ENCODE peak calls at places on chromosome 16, in four cellular contexts. H, T, B and F are unnamed samples.

GRCh38 chr16:81745704-81746558 is 33.2 kb upstream of the PLCG2 start:
- DNase-seq in H (peak), B (peak), T (peak), F (peak)

GRCh38 chr16:50195756-50196155 is 42.6 kb downstream of the TENT4B start:
- DNase-seq in B (no peak), T (no peak), H (no peak), F (no peak)

GRCh38 chr16:83660282-83660681 is 147.5 kb upstream of the HSBP1 start:
- DNase-seq in B (no peak), H (no peak), T (no peak), F (no peak)

GRCh38 chr16:2088759-2089358 is 41.1 kb downstream of the TSC2 start:
- DNase-seq in B (no peak), H (no peak), T (no peak), F (no peak)

GRCh38 chr16:35746281-35746962 is 2287.0 kb downstream of the TP53TG3F start:
- DNase-seq in T (no peak), B (no peak), H (no peak), F (no peak)

GRCh38 chr16:27123795-27124194 is 57.1 kb downstream of the C16orf82 start:
- DNase-seq in T (no peak), H (no peak), B (no peak), F (no peak)

GRCh38 chr16:85455534-85455933 is 157.6 kb upstream of the GSE1 start:
- DNase-seq in H (no peak), T (no peak), B (no peak), F (no peak)

GRCh38 chr16:67415872-67416793 is at the start of gene ZDHHC1:
- DNase-seq in B (peak), H (peak), T (peak), F (peak)

GRCh38 chr16:49921106-49921505 is 65.2 kb upstream of the ZNF423 start:
- DNase-seq in B (no peak), T (no peak), H (no peak), F (no peak)

GRCh38 chr16:67542464-67542863 is 13.8 kb downstream of the RIPOR1 start:
- DNase-seq in H (peak), B (peak), T (peak), F (peak)

GRCh38 chr16:70480127-70481105 is 26.0 kb downstream of the FCSK start:
- DNase-seq in T (no peak), B (peak), H (no peak), F (no peak)

GRCh38 chr16:48498761-48499600 is 111.0 kb downstream of the N4BP1 start:
- DNase-seq in T (no peak), H (no peak), B (peak), F (no peak)

GRCh38 chr16:71214771-71215381 is 15.6 kb downstream of the HYDIN start:
- DNase-seq in H (peak), T (no peak), B (no peak), F (no peak)

GRCh38 chr16:69386596-69386995 is 789 bp upstream of the TERF2 start:
- DNase-seq in T (peak), B (no peak), H (no peak), F (no peak)

GRCh38 chr16:68954871-68955635 is 111.7 kb downstream of the TANGO6 start:
- DNase-seq in T (no peak), H (no peak), B (no peak), F (no peak)

GRCh38 chr16:84322749-84323148 is 28.1 kb downstream of the WFDC1 start:
- DNase-seq in H (no peak), T (no peak), B (no peak), F (no peak)

GRCh38 chr16:31441956-31442355 is 633 bp downstream of the ZNF843 start:
- DNase-seq in T (no peak), B (no peak), H (no peak), F (no peak)

GRCh38 chr16:11439790-11440656 is 94.8 kb downstream of the RMI2 start:
- DNase-seq in B (no peak), H (no peak), T (no peak), F (no peak)

GRCh38 chr16:4415538-4416199 is 727 bp downstream of the CORO7 start:
- DNase-seq in H (no peak), T (no peak), B (peak), F (peak)

GRCh38 chr16:50152386-50152806 is 710 bp upstream of the TENT4B start:
- DNase-seq in H (peak), B (peak), T (peak), F (no peak)

GRCh38 chr16:82999711-83000110 is 372.9 kb downstream of the CDH13 start:
- DNase-seq in T (no peak), B (no peak), H (no peak), F (no peak)

GRCh38 chr16:72856797-72857196 is 191.1 kb downstream of the ZFHX3 start:
- DNase-seq in B (peak), T (no peak), H (peak), F (peak)

GRCh38 chr16:80947708-80948615 is 58.7 kb downstream of the CMC2 start:
- DNase-seq in B (no peak), H (no peak), T (no peak), F (no peak)

GRCh38 chr16:71746442-71747046 is 22.0 kb upstream of the PHLPP2 start:
- DNase-seq in H (peak), B (peak), T (peak), F (peak)

GRCh38 chr16:86669285-86669805 is 91.0 kb downstream of the FOXL1 start:
- DNase-seq in H (no peak), T (no peak), B (no peak), F (no peak)

GRCh38 chr16:2799852-2800226 is 1.6 kb downstream of the PRSS41 start:
- DNase-seq in H (no peak), T (no peak), B (peak), F (no peak)

GRCh38 chr16:12535535-12536411 is 267.9 kb downstream of the CPPED1 start:
- DNase-seq in H (peak), B (no peak), T (no peak), F (no peak)

GRCh38 chr16:6558133-6558532 is 774.5 kb upstream of the RBFOX1 start:
- DNase-seq in B (no peak), H (no peak), T (no peak), F (no peak)

GRCh38 chr16:35559911-35560636 is 2100.7 kb downstream of the TP53TG3F start:
- DNase-seq in B (no peak), H (no peak), T (no peak), F (no peak)

GRCh38 chr16:9061358-9061813 is 30.1 kb upstream of the HAPSTR1 start:
- DNase-seq in B (peak), H (no peak), T (no peak), F (no peak)

GRCh38 chr16:47258874-47259461 is 115.2 kb upstream of the NETO2 start:
- DNase-seq in B (peak), T (peak), H (peak), F (peak)